ENCODE peak calls at places on chromosomes 5 and 9, in nine cellular contexts. One of them, this sample, is unnamed.

GRCh38 chr9:19371942-19372341 is 8.1 kb downstream of the RPS6 start:
- DNase-seq in neural progenitor cell: no peak
- DNase-seq in GM23248: peak
- DNase-seq in K562: no peak
- DNase-seq in mammary epithelial cell: no peak
- DNase-seq in PC-9: no peak
- DNase-seq in GM23338: peak
- DNase-seq in mesenchymal stem cell: no peak
- DNase-seq in keratinocyte: no peak
- DNase-seq in this sample: no peak

GRCh38 chr5:153523196-153523595 is 32.7 kb downstream of the GRIA1 start:
- DNase-seq in neural progenitor cell: no peak
- DNase-seq in GM23248: peak
- DNase-seq in K562: no peak
- DNase-seq in mammary epithelial cell: peak
- DNase-seq in PC-9: no peak
- DNase-seq in GM23338: no peak
- DNase-seq in mesenchymal stem cell: peak
- DNase-seq in keratinocyte: no peak
- DNase-seq in this sample: peak

GRCh38 chr5:136159457-136159856 is 26.8 kb downstream of the SMAD5 start:
- DNase-seq in neural progenitor cell: no peak
- DNase-seq in GM23248: peak
- DNase-seq in K562: no peak
- DNase-seq in mammary epithelial cell: no peak
- DNase-seq in PC-9: no peak
- DNase-seq in GM23338: no peak
- DNase-seq in mesenchymal stem cell: no peak
- DNase-seq in keratinocyte: no peak
- DNase-seq in this sample: peak

GRCh38 chr5:78116167-78116566 is 178.3 kb downstream of the AP3B1 start:
- DNase-seq in neural progenitor cell: peak
- DNase-seq in GM23248: no peak
- DNase-seq in K562: no peak
- DNase-seq in mammary epithelial cell: no peak
- DNase-seq in PC-9: no peak
- DNase-seq in GM23338: no peak
- DNase-seq in mesenchymal stem cell: no peak
- DNase-seq in keratinocyte: no peak
- DNase-seq in this sample: no peak

GRCh38 chr9:132888151-132888550 is 9.5 kb downstream of the SPACA9 start:
- DNase-seq in neural progenitor cell: no peak
- DNase-seq in GM23248: no peak
- DNase-seq in K562: no peak
- DNase-seq in mammary epithelial cell: no peak
- DNase-seq in PC-9: no peak
- DNase-seq in GM23338: no peak
- DNase-seq in mesenchymal stem cell: no peak
- DNase-seq in keratinocyte: no peak
- DNase-seq in this sample: no peak

GRCh38 chr5:173020643-173021042 is 35.5 kb upstream of the CREBRF start:
- DNase-seq in neural progenitor cell: no peak
- DNase-seq in GM23248: no peak
- DNase-seq in K562: no peak
- DNase-seq in mammary epithelial cell: no peak
- DNase-seq in PC-9: no peak
- DNase-seq in GM23338: no peak
- DNase-seq in mesenchymal stem cell: no peak
- DNase-seq in keratinocyte: no peak
- DNase-seq in this sample: no peak

GRCh38 chr9:133729646-133730281 is 8.4 kb downstream of the SARDH start:
- DNase-seq in neural progenitor cell: peak
- DNase-seq in GM23248: no peak
- DNase-seq in K562: no peak
- DNase-seq in mammary epithelial cell: no peak
- DNase-seq in PC-9: no peak
- DNase-seq in GM23338: no peak
- DNase-seq in mesenchymal stem cell: no peak
- DNase-seq in keratinocyte: no peak
- DNase-seq in this sample: no peak

GRCh38 chr9:16236326-16236725 is 634.1 kb downstream of the BNC2 start:
- DNase-seq in neural progenitor cell: no peak
- DNase-seq in GM23248: peak
- DNase-seq in K562: no peak
- DNase-seq in mammary epithelial cell: no peak
- DNase-seq in PC-9: no peak
- DNase-seq in GM23338: no peak
- DNase-seq in mesenchymal stem cell: no peak
- DNase-seq in keratinocyte: no peak
- DNase-seq in this sample: peak

GRCh38 chr5:115947260-115947659 is 15.0 kb upstream of the LVRN start:
- DNase-seq in neural progenitor cell: no peak
- DNase-seq in GM23248: peak
- DNase-seq in K562: no peak
- DNase-seq in mammary epithelial cell: peak
- DNase-seq in PC-9: no peak
- DNase-seq in GM23338: no peak
- DNase-seq in mesenchymal stem cell: no peak
- DNase-seq in keratinocyte: no peak
- DNase-seq in this sample: peak

GRCh38 chr9:134889386-134890214 is 9.0 kb downstream of the FCN2 start:
- DNase-seq in neural progenitor cell: no peak
- DNase-seq in GM23248: no peak
- DNase-seq in K562: no peak
- DNase-seq in mammary epithelial cell: no peak
- DNase-seq in PC-9: no peak
- DNase-seq in GM23338: no peak
- DNase-seq in mesenchymal stem cell: no peak
- DNase-seq in keratinocyte: no peak
- DNase-seq in this sample: no peak

GRCh38 chr9:134892221-134892620 is 11.6 kb downstream of the FCN2 start:
- DNase-seq in neural progenitor cell: no peak
- DNase-seq in GM23248: no peak
- DNase-seq in K562: no peak
- DNase-seq in mammary epithelial cell: no peak
- DNase-seq in PC-9: no peak
- DNase-seq in GM23338: no peak
- DNase-seq in mesenchymal stem cell: no peak
- DNase-seq in keratinocyte: no peak
- DNase-seq in this sample: no peak

GRCh38 chr9:134892820-134893420 is 12.3 kb downstream of the FCN2 start:
- DNase-seq in neural progenitor cell: no peak
- DNase-seq in GM23248: no peak
- DNase-seq in K562: no peak
- DNase-seq in mammary epithelial cell: no peak
- DNase-seq in PC-9: no peak
- DNase-seq in GM23338: no peak
- DNase-seq in mesenchymal stem cell: no peak
- DNase-seq in keratinocyte: no peak
- DNase-seq in this sample: no peak

GRCh38 chr9:134891016-134891589 is 10.5 kb downstream of the FCN2 start:
- DNase-seq in neural progenitor cell: no peak
- DNase-seq in GM23248: peak
- DNase-seq in K562: no peak
- DNase-seq in mammary epithelial cell: no peak
- DNase-seq in PC-9: no peak
- DNase-seq in GM23338: no peak
- DNase-seq in mesenchymal stem cell: no peak
- DNase-seq in keratinocyte: no peak
- DNase-seq in this sample: peak

GRCh38 chr9:134891713-134892112 is 11.1 kb downstream of the FCN2 start:
- DNase-seq in neural progenitor cell: no peak
- DNase-seq in GM23248: no peak
- DNase-seq in K562: no peak
- DNase-seq in mammary epithelial cell: no peak
- DNase-seq in PC-9: no peak
- DNase-seq in GM23338: no peak
- DNase-seq in mesenchymal stem cell: no peak
- DNase-seq in keratinocyte: no peak
- DNase-seq in this sample: no peak
- H3K4me2 ChIP-seq in neural progenitor cell: no peak
- H3K4me2 ChIP-seq in GM23248: no peak
- H3K4me2 ChIP-seq in K562: no peak
- H3K4me2 ChIP-seq in mammary epithelial cell: no peak
- H3K4me2 ChIP-seq in PC-9: no peak
- H3K4me2 ChIP-seq in GM23338: no peak
- H3K4me2 ChIP-seq in mesenchymal stem cell: no peak
- H3K4me2 ChIP-seq in keratinocyte: no peak
- H3K4me2 ChIP-seq in this sample: no peak

GRCh38 chr9:92807031-92807756 is 42.6 kb upstream of the BICD2 start:
- DNase-seq in neural progenitor cell: peak
- DNase-seq in GM23248: no peak
- DNase-seq in K562: no peak
- DNase-seq in mammary epithelial cell: no peak
- DNase-seq in PC-9: no peak
- DNase-seq in GM23338: no peak
- DNase-seq in mesenchymal stem cell: no peak
- DNase-seq in keratinocyte: no peak
- DNase-seq in this sample: no peak
- H2AFZ ChIP-seq in neural progenitor cell: no peak
- H2AFZ ChIP-seq in GM23248: no peak
- H2AFZ ChIP-seq in K562: no peak
- H2AFZ ChIP-seq in mammary epithelial cell: peak
- H2AFZ ChIP-seq in PC-9: no peak
- H2AFZ ChIP-seq in GM23338: peak
- H2AFZ ChIP-seq in mesenchymal stem cell: no peak
- H2AFZ ChIP-seq in keratinocyte: no peak
- H2AFZ ChIP-seq in this sample: no peak

DNA sequence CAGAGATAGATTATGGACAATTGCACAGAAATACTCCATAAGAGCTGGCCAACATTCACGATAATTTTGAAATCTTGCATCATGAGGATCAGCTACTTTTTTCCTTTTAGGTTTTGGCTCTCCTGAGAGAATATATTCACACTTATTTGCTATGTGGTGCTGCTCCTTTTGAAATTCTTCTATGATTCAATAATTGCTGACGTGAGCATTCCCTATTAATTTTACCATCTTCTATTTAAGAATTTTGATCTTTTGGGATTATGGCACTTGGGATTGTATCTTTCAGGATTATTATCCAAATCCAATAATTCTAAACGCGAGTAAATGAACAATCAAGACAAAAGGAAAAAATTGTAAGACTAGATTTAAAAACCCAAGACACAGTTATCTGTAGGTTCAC is 358.8 kb downstream of the ELAVL2 start:
- DNase-seq in neural progenitor cell: no peak
- DNase-seq in GM23248: no peak
- DNase-seq in K562: no peak
- DNase-seq in mammary epithelial cell: no peak
- DNase-seq in PC-9: no peak
- DNase-seq in GM23338: no peak
- DNase-seq in mesenchymal stem cell: no peak
- DNase-seq in keratinocyte: no peak
- DNase-seq in this sample: no peak
- H3K4me2 ChIP-seq in neural progenitor cell: no peak
- H3K4me2 ChIP-seq in GM23248: no peak
- H3K4me2 ChIP-seq in K562: no peak
- H3K4me2 ChIP-seq in mammary epithelial cell: no peak
- H3K4me2 ChIP-seq in PC-9: no peak
- H3K4me2 ChIP-seq in GM23338: no peak
- H3K4me2 ChIP-seq in mesenchymal stem cell: no peak
- H3K4me2 ChIP-seq in keratinocyte: no peak
- H3K4me2 ChIP-seq in this sample: no peak

DNA sequence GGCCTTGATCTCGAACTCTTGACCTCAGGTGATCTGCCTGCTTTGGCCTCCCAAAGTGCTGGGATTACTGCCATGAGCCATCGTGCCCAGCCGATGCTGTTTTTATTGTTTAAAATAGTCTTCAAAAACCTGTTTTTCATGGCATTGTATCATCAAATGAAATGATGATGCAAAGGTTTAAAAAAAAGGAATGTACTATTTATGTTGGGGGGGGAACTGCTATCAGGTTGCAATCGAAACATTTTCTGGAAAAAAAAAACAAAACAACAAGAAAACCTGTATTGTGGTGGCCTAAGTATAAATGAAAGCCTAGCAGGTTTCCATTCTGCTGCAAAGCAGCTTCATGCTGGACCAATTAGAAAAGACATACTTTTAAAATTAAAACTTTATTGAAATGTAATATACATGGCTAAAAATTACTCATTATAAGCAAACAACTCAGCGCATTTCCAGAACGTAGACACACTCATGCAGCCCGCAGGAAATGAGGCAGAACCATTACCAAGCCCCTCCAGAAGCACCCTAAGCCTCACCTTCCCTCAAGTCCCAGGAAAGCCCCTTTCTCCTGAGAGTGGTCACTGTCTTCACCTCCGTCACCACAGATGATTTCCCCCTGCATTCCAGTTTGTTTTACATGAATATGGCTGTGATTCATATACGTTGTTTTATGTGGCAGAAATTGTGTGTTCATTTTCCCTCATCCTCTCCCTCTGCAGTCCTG is 19.0 kb downstream of the GPR107 start:
- DNase-seq in neural progenitor cell: no peak
- DNase-seq in GM23248: no peak
- DNase-seq in K562: no peak
- DNase-seq in mammary epithelial cell: no peak
- DNase-seq in PC-9: no peak
- DNase-seq in GM23338: no peak
- DNase-seq in mesenchymal stem cell: peak
- DNase-seq in keratinocyte: no peak
- DNase-seq in this sample: no peak
- H2AFZ ChIP-seq in neural progenitor cell: no peak
- H2AFZ ChIP-seq in GM23248: no peak
- H2AFZ ChIP-seq in K562: no peak
- H2AFZ ChIP-seq in mammary epithelial cell: no peak
- H2AFZ ChIP-seq in PC-9: no peak
- H2AFZ ChIP-seq in GM23338: no peak
- H2AFZ ChIP-seq in mesenchymal stem cell: no peak
- H2AFZ ChIP-seq in keratinocyte: no peak
- H2AFZ ChIP-seq in this sample: no peak

GRCh38 chr9:128383007-128383753 is 12.0 kb downstream of the URM1 start:
- DNase-seq in neural progenitor cell: peak
- DNase-seq in GM23248: no peak
- DNase-seq in K562: no peak
- DNase-seq in mammary epithelial cell: no peak
- DNase-seq in PC-9: no peak
- DNase-seq in GM23338: peak
- DNase-seq in mesenchymal stem cell: no peak
- DNase-seq in keratinocyte: no peak
- DNase-seq in this sample: no peak
- H3K4me2 ChIP-seq in neural progenitor cell: peak
- H3K4me2 ChIP-seq in GM23248: no peak
- H3K4me2 ChIP-seq in K562: no peak
- H3K4me2 ChIP-seq in mammary epithelial cell: no peak
- H3K4me2 ChIP-seq in PC-9: no peak
- H3K4me2 ChIP-seq in GM23338: peak
- H3K4me2 ChIP-seq in mesenchymal stem cell: no peak
- H3K4me2 ChIP-seq in keratinocyte: no peak
- H3K4me2 ChIP-seq in this sample: no peak

GRCh38 chr5:33010851-33011250 is 299.7 kb downstream of the NPR3 start:
- DNase-seq in neural progenitor cell: no peak
- DNase-seq in GM23248: peak
- DNase-seq in K562: no peak
- DNase-seq in mammary epithelial cell: peak
- DNase-seq in PC-9: no peak
- DNase-seq in GM23338: no peak
- DNase-seq in mesenchymal stem cell: no peak
- DNase-seq in keratinocyte: no peak
- DNase-seq in this sample: peak

GRCh38 chr5:33011803-33012202 is 300.7 kb downstream of the NPR3 start:
- DNase-seq in neural progenitor cell: no peak
- DNase-seq in GM23248: no peak
- DNase-seq in K562: no peak
- DNase-seq in mammary epithelial cell: no peak
- DNase-seq in PC-9: no peak
- DNase-seq in GM23338: no peak
- DNase-seq in mesenchymal stem cell: no peak
- DNase-seq in keratinocyte: no peak
- DNase-seq in this sample: no peak

GRCh38 chr5:33008751-33009418 is 297.8 kb downstream of the NPR3 start:
- DNase-seq in neural progenitor cell: no peak
- DNase-seq in GM23248: no peak
- DNase-seq in K562: no peak
- DNase-seq in mammary epithelial cell: peak
- DNase-seq in PC-9: peak
- DNase-seq in GM23338: peak
- DNase-seq in mesenchymal stem cell: peak
- DNase-seq in keratinocyte: peak
- DNase-seq in this sample: peak
- H2AFZ ChIP-seq in neural progenitor cell: peak
- H2AFZ ChIP-seq in GM23248: no peak
- H2AFZ ChIP-seq in K562: no peak
- H2AFZ ChIP-seq in mammary epithelial cell: peak
- H2AFZ ChIP-seq in PC-9: peak
- H2AFZ ChIP-seq in GM23338: no peak
- H2AFZ ChIP-seq in mesenchymal stem cell: no peak
- H2AFZ ChIP-seq in keratinocyte: no peak
- H2AFZ ChIP-seq in this sample: no peak